ENCODE peak calls at places on chromosomes 16 and 17, in four cellular contexts. R is cardiac fibroblast, U is NCI-H1436, L is AG08395. G is an unnamed sample.

GRCh38 chr17:77735341-77736206 is 222.9 kb upstream of the TNRC6C start:
- DNase-seq in L (no peak), R (peak), U (peak), G (no peak)

GRCh38 chr17:28726396-28726911 is 421 bp upstream of the TLCD1 start:
- DNase-seq in U (peak), R (peak), L (no peak), G (no peak)

GRCh38 chr17:32187276-32187675 is 45.0 kb downstream of the RHOT1 start:
- DNase-seq in U (no peak), L (no peak), R (no peak), G (no peak)

GRCh38 chr16:66354321-66354854 is 12.1 kb upstream of the CDH5 start:
- DNase-seq in U (no peak), R (no peak), L (no peak), G (no peak)

GRCh38 chr17:80364091-80364691 is 50.8 kb upstream of the ENDOV start:
- DNase-seq in R (no peak), L (no peak), U (no peak), G (no peak)

GRCh38 chr17:74631468-74632195 is 8.1 kb upstream of the CD300E start:
- DNase-seq in R (peak), U (no peak), L (peak), G (peak)

GRCh38 chr17:47615766-47616424 is 33.8 kb upstream of the KPNB1 start:
- DNase-seq in R (peak), L (peak), U (peak), G (no peak)

GRCh38 chr17:55086635-55087058 is 118.1 kb downstream of the STXBP4 start:
- DNase-seq in R (peak), L (peak), U (no peak), G (no peak)

GRCh38 chr17:4658478-4659305 is 17.2 kb upstream of the ALOX15 start:
- DNase-seq in L (no peak), R (peak), U (no peak), G (no peak)

GRCh38 chr17:18860161-18860972 is 2.4 kb downstream of the PRPSAP2 start:
- DNase-seq in R (no peak), L (no peak), U (no peak), G (no peak)

GRCh38 chr17:45900136-45900535 is 5.8 kb downstream of the MAPT start:
- DNase-seq in L (no peak), U (no peak), R (no peak), G (no peak)

GRCh38 chr16:89363621-89364393 is 126.6 kb downstream of the ANKRD11 start:
- DNase-seq in L (peak), U (no peak), R (peak), G (peak)

GRCh38 chr16:50153648-50154368 is 702 bp downstream of the TENT4B start:
- DNase-seq in U (no peak), L (peak), R (peak), G (peak)

GRCh38 chr17:39867084-39867890 is 715 bp upstream of the ZPBP2 start:
- DNase-seq in R (no peak), L (no peak), U (no peak), G (no peak)

GRCh38 chr16:20020083-20020482 is 53.6 kb downstream of the GPR139 start:
- DNase-seq in U (no peak), L (no peak), R (no peak), G (no peak)

GRCh38 chr16:31714899-31715504 is 158.6 kb upstream of the ZNF267 start:
- DNase-seq in L (no peak), R (no peak), U (no peak), G (no peak)

GRCh38 chr16:87464691-87465300 is 28.0 kb downstream of the ZCCHC14 start:
- DNase-seq in R (peak), U (no peak), L (peak), G (peak)